ENCODE peak calls at places on chromosome 12, in nine cellular contexts. H is uterus, S is body of pancreas, F is A549, A is NB4, U is IMR-90, Z is suprapubic skin, W is stomach, P is ovary. I is an unnamed sample.

GRCh38 chr12:119447618-119448017 is 113.1 kb downstream of the CCDC60 start:
- DNase-seq in H (no peak), S (no peak), F (no peak), A (no peak), U (no peak), Z (no peak), W (no peak), P (no peak), I (no peak)

GRCh38 chr12:130254476-130255276 is 83.0 kb upstream of the PIWIL1 start:
- DNase-seq in H (no peak), S (peak), F (no peak), A (no peak), U (no peak), Z (no peak), W (no peak), P (no peak), I (no peak)

GRCh38 chr12:97006585-97006984 is 99.5 kb downstream of the NEDD1 start:
- DNase-seq in H (no peak), S (no peak), F (no peak), A (no peak), U (no peak), Z (no peak), W (no peak), P (no peak), I (no peak)

GRCh38 chr12:39587247-39587646 is 32.4 kb downstream of the ABCD2 start:
- DNase-seq in H (no peak), S (no peak), F (peak), A (peak), U (no peak), Z (no peak), W (no peak), P (no peak), I (no peak)

GRCh38 chr12:95836630-95837239 is 22.0 kb upstream of the SNRPF start:
- DNase-seq in H (no peak), S (no peak), F (peak), A (no peak), U (peak), Z (no peak), W (no peak), P (no peak), I (no peak)

GRCh38 chr12:2268478-2269286 is 215.9 kb downstream of the CACNA1C start:
- DNase-seq in H (no peak), S (no peak), F (no peak), A (no peak), U (peak), Z (no peak), W (no peak), P (no peak), I (no peak)

GRCh38 chr12:113910751-113911272 is 55.3 kb downstream of the RBM19 start:
- DNase-seq in H (no peak), S (no peak), F (no peak), A (no peak), U (no peak), Z (no peak), W (no peak), P (no peak), I (no peak)

GRCh38 chr12:30928356-30929264 is 2.1 kb downstream of the TSPAN11 start:
- DNase-seq in H (no peak), S (peak), F (no peak), A (no peak), U (no peak), Z (no peak), W (no peak), P (no peak), I (no peak)

GRCh38 chr12:102385343-102385742 is 95.0 kb downstream of the IGF1 start:
- DNase-seq in H (no peak), S (no peak), F (no peak), A (no peak), U (no peak), Z (no peak), W (no peak), P (no peak), I (no peak)

GRCh38 chr12:54277823-54278276 is 2.1 kb downstream of the CBX5 start:
- DNase-seq in H (no peak), S (no peak), F (no peak), A (peak), U (no peak), Z (no peak), W (no peak), P (no peak), I (no peak)

GRCh38 chr12:110349521-110350151 is 53.9 kb downstream of the ANAPC7 start:
- DNase-seq in H (no peak), S (no peak), F (no peak), A (peak), U (no peak), Z (no peak), W (no peak), P (no peak), I (no peak)

GRCh38 chr12:47734725-47735480 is 9.6 kb upstream of the ENDOU start:
- DNase-seq in H (no peak), S (no peak), F (no peak), A (no peak), U (no peak), Z (no peak), W (no peak), P (peak), I (no peak)

GRCh38 chr12:124007810-124008570 is 35.0 kb downstream of the ZNF664 start:
- DNase-seq in H (no peak), S (peak), F (no peak), A (peak), U (peak), Z (no peak), W (no peak), P (no peak), I (no peak)

GRCh38 chr12:54000105-54000773 is at the start of gene HOXC9:
- DNase-seq in H (no peak), S (peak), F (no peak), A (peak), U (no peak), Z (no peak), W (no peak), P (no peak), I (no peak)

GRCh38 chr12:12734561-12735071 is 17.4 kb downstream of the CDKN1B start:
- DNase-seq in H (no peak), S (peak), F (no peak), A (no peak), U (peak), Z (no peak), W (no peak), P (no peak), I (no peak)

GRCh38 chr12:26937863-26938659 is at the start of the genes FGFR1OP2 and INTS13:
- DNase-seq in H (peak), S (peak), F (peak), A (peak), U (peak), Z (peak), W (peak), P (peak), I (peak)
- TF ChIP-seq POLR2A in H (peak), S (peak), F (peak), A (peak), U (peak), Z (peak), W (no peak), P (peak), I (peak)

GRCh38 chr12:51218607-51219161 is 822 bp upstream of the POU6F1 start:
- DNase-seq in H (peak), S (peak), F (peak), A (peak), U (no peak), Z (no peak), W (peak), P (peak), I (no peak)

GRCh38 chr12:51216652-51217051 is 1.2 kb downstream of the POU6F1 start:
- DNase-seq in H (no peak), S (no peak), F (no peak), A (no peak), U (no peak), Z (no peak), W (no peak), P (peak), I (no peak)

GRCh38 chr12:51219345-51219744 is 1.5 kb upstream of the POU6F1 start:
- DNase-seq in H (no peak), S (no peak), F (no peak), A (no peak), U (no peak), Z (no peak), W (no peak), P (no peak), I (no peak)

GRCh38 chr12:51217968-51218606 is at the start of gene POU6F1:
- DNase-seq in H (peak), S (peak), F (peak), A (peak), U (peak), Z (peak), W (peak), P (peak), I (peak)

GRCh38 chr12:51217133-51217967 is 512 bp downstream of the POU6F1 start:
- DNase-seq in H (peak), S (peak), F (peak), A (peak), U (no peak), Z (peak), W (peak), P (peak), I (peak)
- TF ChIP-seq CTCF in H (peak), S (peak), F (peak), A (peak), U (peak), Z (peak), W (no peak), P (no peak), I (peak)

GRCh38 chr12:65189028-65189718 is 19.8 kb downstream of the LEMD3 start:
- DNase-seq in H (no peak), S (no peak), F (no peak), A (no peak), U (no peak), Z (no peak), W (no peak), P (no peak), I (no peak)

GRCh38 chr12:65184176-65184857 is 14.9 kb downstream of the LEMD3 start:
- DNase-seq in H (no peak), S (no peak), F (no peak), A (peak), U (no peak), Z (no peak), W (no peak), P (no peak), I (no peak)

GRCh38 chr12:65184858-65185229 is 15.5 kb downstream of the LEMD3 start:
- DNase-seq in H (no peak), S (no peak), F (no peak), A (no peak), U (no peak), Z (no peak), W (no peak), P (no peak), I (no peak)

GRCh38 chr12:65188179-65188709 is 18.9 kb downstream of the LEMD3 start:
- DNase-seq in H (no peak), S (no peak), F (no peak), A (no peak), U (peak), Z (no peak), W (no peak), P (no peak), I (no peak)

DNA sequence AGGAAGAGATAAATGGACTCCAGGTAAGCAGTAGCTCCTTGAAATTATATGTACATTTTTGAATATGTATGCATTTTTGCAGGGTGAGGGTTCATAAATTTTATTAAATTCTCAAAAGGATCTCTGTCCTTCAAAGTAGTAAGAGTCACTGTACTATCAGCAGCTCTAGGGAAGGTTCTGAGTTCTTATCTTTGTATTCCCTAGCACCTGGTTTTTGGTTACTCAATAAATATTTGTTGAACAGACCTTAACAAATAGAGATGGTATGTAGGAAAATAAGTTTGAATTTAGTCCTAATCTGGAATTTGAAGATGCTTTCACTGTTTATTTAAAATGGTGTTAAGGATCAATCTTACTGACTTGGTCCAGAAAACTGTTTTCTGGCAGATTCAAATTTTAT is 18.3 kb downstream of the LEMD3 start:
- DNase-seq in H (no peak), S (no peak), F (no peak), A (no peak), U (no peak), Z (no peak), W (no peak), P (no peak), I (no peak)
- TF ChIP-seq POLR2A in H (no peak), S (no peak), F (no peak), A (no peak), U (no peak), Z (no peak), W (no peak), P (no peak), I (no peak)

DNA sequence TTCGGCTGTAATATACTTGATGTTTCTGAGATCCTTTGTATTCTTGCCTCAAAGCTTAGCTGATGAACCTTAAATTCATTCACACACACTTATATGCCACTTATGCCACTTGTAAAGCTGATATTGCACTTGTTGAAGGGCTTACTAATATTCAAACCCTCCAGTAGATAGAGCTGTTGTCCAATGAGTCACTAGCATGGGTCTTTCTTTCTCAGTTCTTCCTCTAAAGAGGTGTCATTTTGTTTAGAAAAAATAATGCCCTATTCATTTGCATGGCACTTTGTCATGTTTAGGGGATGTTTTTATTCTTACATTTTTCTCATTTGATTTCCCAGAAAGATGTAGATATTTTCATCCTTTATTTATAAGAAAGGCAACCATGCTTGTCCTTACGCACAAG is 56.4 kb downstream of the MON2 start:
- DNase-seq in H (no peak), S (no peak), F (peak), A (peak), U (peak), Z (no peak), W (no peak), P (no peak), I (no peak)
- TF ChIP-seq CTCF in H (no peak), S (peak), F (peak), A (no peak), U (peak), Z (no peak), W (no peak), P (no peak), I (no peak)

I was measured in transverse colon.